ENCODE peak calls at places on chromosome 5, in six cellular contexts. F is SJSA1, J is heart right ventricle, A is GM23338, G is endodermal cell, S is breast epithelium. C is an unnamed sample.

GRCh38 chr5:18393546-18393945 is 759.3 kb downstream of the TAF11L14 start:
- DNase-seq in F (no peak), S (no peak), A (no peak), G (peak; percentile 52), J (no peak), C (no peak)

GRCh38 chr5:10760033-10760975 is 730 bp downstream of the DAP start:
- DNase-seq in A (peak; percentile 67), F (peak; percentile 79), S (peak; percentile 70), G (peak; percentile 84), J (no peak), C (peak; percentile 22)

GRCh38 chr5:66994790-66995189 is 201.8 kb downstream of the CD180 start:
- DNase-seq in F (no peak), A (no peak), G (no peak), J (no peak), S (no peak), C (no peak)

GRCh38 chr5:31894131-31894530 is 255.2 kb downstream of the PDZD2 start:
- DNase-seq in S (no peak), A (no peak), G (peak; percentile 20), J (no peak), F (no peak), C (peak; percentile 47)

GRCh38 chr5:27325513-27325912 is 287.1 kb upstream of the CDH9 start:
- DNase-seq in G (no peak), A (no peak), S (no peak), F (no peak), J (no peak), C (peak; percentile 40)

GRCh38 chr5:150120617-150121447 is 34.5 kb upstream of the CSF1R start:
- DNase-seq in G (peak; percentile 63), F (no peak), S (peak; percentile 31), J (no peak), A (no peak), C (no peak)

GRCh38 chr5:23089316-23089715 is 236.2 kb upstream of the CDH12 start:
- DNase-seq in S (no peak), A (no peak), F (no peak), J (no peak), G (no peak), C (no peak)

GRCh38 chr5:42617411-42617810 is 139.2 kb upstream of the CCDC152 start:
- DNase-seq in F (no peak), S (no peak), G (no peak), J (no peak), A (no peak), C (no peak)

GRCh38 chr5:23484094-23484493 is 23.3 kb upstream of the PRDM9 start:
- DNase-seq in F (no peak), A (no peak), S (no peak), G (no peak), J (no peak), C (no peak)

GRCh38 chr5:125267636-125268248 is 521.3 kb upstream of the ZNF608 start:
- DNase-seq in G (no peak), F (no peak), S (no peak), J (no peak), A (no peak), C (no peak)

GRCh38 chr5:115532517-115532916 is 12.1 kb downstream of the FEM1C start:
- DNase-seq in A (no peak), F (no peak), G (no peak), J (no peak), S (no peak), C (no peak)

GRCh38 chr5:133489632-133490031 is 122.7 kb downstream of the FSTL4 start:
- DNase-seq in J (no peak), S (no peak), F (no peak), A (no peak), G (peak; percentile 38), C (peak; percentile 20)

GRCh38 chr5:10635861-10636350 is 72.0 kb downstream of the ANKRD33B start:
- DNase-seq in A (no peak), F (peak; percentile 50), J (no peak), S (no peak), G (peak; percentile 51), C (no peak)

GRCh38 chr5:37984300-37984699 is 144.5 kb upstream of the GDNF start:
- DNase-seq in F (no peak), A (no peak), J (no peak), G (no peak), S (no peak), C (peak; percentile 41)

GRCh38 chr5:174311531-174312269 is 266.2 kb downstream of the NSG2 start:
- DNase-seq in S (peak; percentile 66), A (peak; percentile 91), F (peak; percentile 49), G (peak; percentile 95), J (peak; percentile 74), C (peak; percentile 52)

GRCh38 chr5:102971693-102972293 is 148.1 kb downstream of the GIN1 start:
- DNase-seq in J (no peak), A (peak; percentile 37), F (peak; percentile 58), S (no peak), G (no peak), C (no peak)

GRCh38 chr5:139677404-139678282 is 29.5 kb downstream of the CXXC5 start:
- DNase-seq in A (peak; percentile 57), G (no peak), J (peak; percentile 62), S (no peak), F (no peak), C (peak; percentile 84)

GRCh38 chr5:108639356-108639755 is 108.3 kb upstream of the FER start:
- DNase-seq in F (no peak), S (no peak), A (peak; percentile 2), J (no peak), G (no peak), C (no peak)

GRCh38 chr5:136082390-136083193 is 50.1 kb upstream of the SMAD5 start:
- DNase-seq in J (no peak), G (peak; percentile 91), A (peak; percentile 86), F (peak; percentile 77), S (peak; percentile 68), C (peak; percentile 71)

GRCh38 chr5:115100556-115100955 is 69.2 kb downstream of the TRIM36 start:
- DNase-seq in G (no peak), F (no peak), S (no peak), A (no peak), J (no peak), C (peak; percentile 11)

GRCh38 chr5:39117401-39117800 is 43.2 kb upstream of the RICTOR start:
- DNase-seq in J (no peak), A (no peak), G (no peak), F (no peak), S (no peak), C (no peak)

GRCh38 chr5:148135091-148136048 is 33.0 kb upstream of the SPINK14 start:
- DNase-seq in F (no peak), A (no peak), J (no peak), G (no peak), S (no peak), C (no peak)

GRCh38 chr5:6899215-6899614 is 186.0 kb downstream of the TENT4A start:
- DNase-seq in G (no peak), J (no peak), S (no peak), F (no peak), A (no peak), C (no peak)

GRCh38 chr5:14581891-14582796 is 552 bp downstream of the OTULINL start:
- DNase-seq in G (peak; percentile 89), A (peak; percentile 74), J (peak; percentile 58), F (peak; percentile 42), S (peak; percentile 67), C (peak; percentile 49)

GRCh38 chr5:86126202-86126601 is 491.5 kb upstream of the COX7C start:
- DNase-seq in G (no peak), S (no peak), F (no peak), A (no peak), J (no peak), C (no peak)

DNA sequence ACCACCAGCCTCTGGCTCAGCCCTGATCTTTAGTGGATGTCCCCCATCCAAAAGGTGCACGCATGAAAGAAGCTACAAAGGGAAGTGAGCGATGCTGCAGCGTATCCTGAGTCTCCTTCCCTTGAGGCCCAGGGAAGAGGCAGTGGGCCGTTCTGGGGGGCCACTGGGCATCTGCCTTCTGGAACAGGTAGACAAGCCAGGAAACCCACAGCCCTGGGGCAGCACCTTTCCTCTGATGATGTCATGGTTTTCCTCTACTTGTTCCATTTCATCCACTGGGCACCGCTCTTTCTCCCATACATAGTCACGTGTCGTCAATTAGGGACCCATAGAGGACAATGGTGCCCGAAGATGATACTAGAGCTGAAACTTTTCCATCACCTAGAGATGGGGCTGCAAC is 194.0 kb upstream of the IRX1 start:
- DNase-seq in S (no peak), F (no peak), J (no peak), G (peak; percentile 26), A (no peak), C (no peak)
- H3K27ac ChIP-seq in S (no peak overlapping the region), F (no peak overlapping the region), J (no peak overlapping the region), G (no peak overlapping the region), A (no peak overlapping the region), C (no peak overlapping the region)

GRCh38 chr5:132420706-132421272 is 51.3 kb downstream of the SLC22A5 start:
- DNase-seq in G (no peak), A (no peak), S (no peak), F (no peak), J (no peak), C (no peak)
- H3K4me3 ChIP-seq in G (no peak overlapping the region), A (no peak overlapping the region), S (no peak overlapping the region), F (no peak overlapping the region), J (no peak overlapping the region), C (no peak overlapping the region)

GRCh38 chr5:81067406-81067805 is 107.2 kb downstream of the RASGRF2 start:
- DNase-seq in S (no peak), A (no peak), J (no peak), F (no peak), G (no peak), C (no peak)

GRCh38 chr5:81068063-81068462 is 107.9 kb downstream of the RASGRF2 start:
- DNase-seq in S (no peak), F (no peak), G (no peak), J (no peak), A (no peak), C (no peak)

GRCh38 chr5:81070561-81070960 is 110.4 kb downstream of the RASGRF2 start:
- DNase-seq in J (no peak), S (no peak), A (no peak), G (no peak), F (no peak), C (no peak)

GRCh38 chr5:81069965-81070364 is 109.8 kb downstream of the RASGRF2 start:
- DNase-seq in J (no peak), F (no peak), A (no peak), S (no peak), G (no peak), C (no peak)

GRCh38 chr5:81068635-81069034 is 108.5 kb downstream of the RASGRF2 start:
- DNase-seq in G (peak; percentile 55), J (no peak), F (no peak), S (no peak), A (peak; percentile 33), C (no peak)
- H3K27ac ChIP-seq in G (no peak overlapping the region), J (peak overlapping the region; percentile 77), F (no peak overlapping the region), S (no peak overlapping the region), A (no peak overlapping the region), C (no peak overlapping the region)

GRCh38 chr5:40734986-40735385 is 20.8 kb downstream of the TTC33 start:
- DNase-seq in J (no peak), F (peak; percentile 34), S (no peak), A (no peak), G (no peak), C (no peak)
- H3K4me3 ChIP-seq in J (no peak overlapping the region), F (no peak overlapping the region), S (no peak overlapping the region), A (no peak overlapping the region), G (no peak overlapping the region), C (no peak overlapping the region)